ENCODE peak calls at places on chromosome 18, in seven cellular contexts. One of them, this sample, is unnamed.

GRCh38 chr18:74310411-74310810 is 5.2 kb upstream of the C18orf63 start:
- DNase-seq in GM23338: peak
- DNase-seq in IMR-90: peak
- DNase-seq in tibial artery: no peak
- DNase-seq in gastrocnemius medialis: no peak
- DNase-seq in pancreas: no peak
- DNase-seq in neural progenitor cell: no peak
- DNase-seq in this sample: no peak

GRCh38 chr18:58196881-58197872 is 153.2 kb downstream of the NEDD4L start:
- DNase-seq in gastrocnemius medialis: no peak
- DNase-seq in neural progenitor cell: no peak
- DNase-seq in tibial artery: no peak
- DNase-seq in GM23338: no peak
- DNase-seq in IMR-90: no peak
- DNase-seq in pancreas: no peak
- DNase-seq in this sample: no peak

GRCh38 chr18:24402209-24402785 is 4.7 kb upstream of the OSBPL1A start:
- DNase-seq in GM23338: peak
- DNase-seq in tibial artery: no peak
- DNase-seq in neural progenitor cell: no peak
- DNase-seq in IMR-90: no peak
- DNase-seq in pancreas: no peak
- DNase-seq in gastrocnemius medialis: no peak
- DNase-seq in this sample: no peak

GRCh38 chr18:1513519-1513918 is 608.8 kb downstream of the ADCYAP1 start:
- DNase-seq in IMR-90: no peak
- DNase-seq in pancreas: no peak
- DNase-seq in tibial artery: no peak
- DNase-seq in neural progenitor cell: no peak
- DNase-seq in GM23338: no peak
- DNase-seq in gastrocnemius medialis: no peak
- DNase-seq in this sample: no peak

GRCh38 chr18:48108136-48108535 is 177.7 kb upstream of the SMAD2 start:
- DNase-seq in pancreas: no peak
- DNase-seq in IMR-90: no peak
- DNase-seq in GM23338: no peak
- DNase-seq in neural progenitor cell: no peak
- DNase-seq in gastrocnemius medialis: no peak
- DNase-seq in tibial artery: no peak
- DNase-seq in this sample: no peak

GRCh38 chr18:73613706-73614340 is 533.8 kb downstream of the FBXO15 start:
- DNase-seq in tibial artery: no peak
- DNase-seq in IMR-90: peak
- DNase-seq in pancreas: no peak
- DNase-seq in gastrocnemius medialis: no peak
- DNase-seq in neural progenitor cell: no peak
- DNase-seq in GM23338: no peak
- DNase-seq in this sample: no peak

GRCh38 chr18:79553154-79553553 is 126.4 kb upstream of the CTDP1 start:
- DNase-seq in tibial artery: peak
- DNase-seq in GM23338: no peak
- DNase-seq in IMR-90: no peak
- DNase-seq in neural progenitor cell: no peak
- DNase-seq in gastrocnemius medialis: no peak
- DNase-seq in pancreas: no peak
- DNase-seq in this sample: peak

GRCh38 chr18:73615506-73615905 is 532.1 kb downstream of the FBXO15 start:
- DNase-seq in tibial artery: no peak
- DNase-seq in IMR-90: no peak
- DNase-seq in neural progenitor cell: no peak
- DNase-seq in pancreas: no peak
- DNase-seq in GM23338: no peak
- DNase-seq in gastrocnemius medialis: no peak
- DNase-seq in this sample: no peak

GRCh38 chr18:48326901-48327675 is 82.1 kb downstream of the ZBTB7C start:
- DNase-seq in neural progenitor cell: no peak
- DNase-seq in GM23338: no peak
- DNase-seq in pancreas: no peak
- DNase-seq in tibial artery: peak
- DNase-seq in IMR-90: peak
- DNase-seq in gastrocnemius medialis: no peak
- DNase-seq in this sample: no peak

GRCh38 chr18:55418439-55418838 is 169.6 kb downstream of the TCF4 start:
- DNase-seq in tibial artery: no peak
- DNase-seq in neural progenitor cell: no peak
- DNase-seq in gastrocnemius medialis: no peak
- DNase-seq in pancreas: no peak
- DNase-seq in GM23338: no peak
- DNase-seq in IMR-90: no peak
- DNase-seq in this sample: no peak

GRCh38 chr18:38362286-38362792 is 796.7 kb upstream of the CELF4 start:
- DNase-seq in GM23338: peak
- DNase-seq in IMR-90: no peak
- DNase-seq in neural progenitor cell: peak
- DNase-seq in gastrocnemius medialis: no peak
- DNase-seq in tibial artery: no peak
- DNase-seq in pancreas: no peak
- DNase-seq in this sample: no peak

GRCh38 chr18:23069481-23069880 is 65.8 kb upstream of the CABLES1 start:
- DNase-seq in tibial artery: no peak
- DNase-seq in IMR-90: no peak
- DNase-seq in pancreas: no peak
- DNase-seq in gastrocnemius medialis: no peak
- DNase-seq in neural progenitor cell: no peak
- DNase-seq in GM23338: no peak
- DNase-seq in this sample: no peak

GRCh38 chr18:3360211-3360610 is 89.8 kb upstream of the TGIF1 start:
- DNase-seq in neural progenitor cell: peak
- DNase-seq in pancreas: no peak
- DNase-seq in GM23338: peak
- DNase-seq in IMR-90: no peak
- DNase-seq in tibial artery: no peak
- DNase-seq in gastrocnemius medialis: no peak
- DNase-seq in this sample: peak

GRCh38 chr18:70319185-70319584 is 30.3 kb downstream of the SOCS6 start:
- DNase-seq in IMR-90: no peak
- DNase-seq in neural progenitor cell: no peak
- DNase-seq in tibial artery: no peak
- DNase-seq in GM23338: no peak
- DNase-seq in pancreas: no peak
- DNase-seq in gastrocnemius medialis: no peak
- DNase-seq in this sample: no peak

DNA sequence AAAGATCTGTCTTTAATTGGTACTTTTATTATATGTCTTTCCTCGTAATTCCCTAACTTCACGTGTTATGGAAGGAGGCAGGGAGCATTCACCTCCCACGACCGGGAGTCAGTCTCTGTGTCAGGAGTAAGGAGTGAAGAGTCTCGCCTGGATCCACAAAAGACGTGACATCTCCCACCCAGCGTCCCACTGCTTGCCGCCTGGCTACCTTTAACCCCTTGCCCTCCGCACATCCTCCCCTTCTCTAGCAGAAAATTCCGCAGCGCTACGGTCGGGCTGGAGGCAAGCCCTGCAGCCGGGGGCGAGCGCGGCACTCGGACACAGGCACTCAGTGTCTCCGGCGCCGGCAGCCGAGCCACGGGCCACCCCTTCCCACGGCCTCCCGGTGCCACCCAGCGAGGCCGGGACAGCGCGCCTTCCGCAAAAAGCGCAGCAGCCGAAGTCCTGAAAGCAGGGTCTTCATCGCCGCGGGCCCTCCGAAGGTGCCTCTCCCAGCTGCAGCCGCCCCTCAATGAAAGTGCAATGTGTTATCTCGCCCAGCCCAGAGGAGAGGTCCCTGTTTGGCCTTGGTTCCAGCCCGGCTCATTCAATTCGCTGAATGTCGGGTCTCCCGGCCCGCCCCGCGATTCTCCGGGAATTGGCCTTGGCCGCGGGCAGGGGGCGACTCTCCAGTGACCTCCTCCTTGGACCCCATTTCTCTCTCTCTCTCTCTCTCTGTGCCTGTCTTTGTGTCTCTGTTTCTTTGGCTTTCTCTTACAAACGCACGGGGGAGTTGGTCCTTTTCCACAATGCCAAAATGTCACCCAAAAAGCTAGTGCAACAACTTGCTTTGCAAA is 1.2 kb downstream of the DLGAP1 start:
- DNase-seq in pancreas: no peak
- DNase-seq in tibial artery: no peak
- DNase-seq in neural progenitor cell: peak
- DNase-seq in IMR-90: no peak
- DNase-seq in GM23338: peak
- DNase-seq in gastrocnemius medialis: no peak
- DNase-seq in this sample: peak
- TF ChIP-seq CTCF in pancreas: no peak
- TF ChIP-seq CTCF in tibial artery: no peak
- TF ChIP-seq CTCF in neural progenitor cell: peak
- TF ChIP-seq CTCF in IMR-90: no peak
- TF ChIP-seq CTCF in GM23338: peak
- TF ChIP-seq CTCF in gastrocnemius medialis: no peak
- TF ChIP-seq CTCF in this sample: no peak

GRCh38 chr18:5294113-5294617 is 1.4 kb downstream of the ZBTB14 start:
- DNase-seq in GM23338: no peak
- DNase-seq in IMR-90: peak
- DNase-seq in pancreas: peak
- DNase-seq in gastrocnemius medialis: no peak
- DNase-seq in neural progenitor cell: no peak
- DNase-seq in tibial artery: peak
- DNase-seq in this sample: no peak
- H3K27ac ChIP-seq in GM23338: peak
- H3K27ac ChIP-seq in IMR-90: peak
- H3K27ac ChIP-seq in pancreas: peak
- H3K27ac ChIP-seq in gastrocnemius medialis: peak
- H3K27ac ChIP-seq in neural progenitor cell: no peak
- H3K27ac ChIP-seq in tibial artery: peak
- H3K27ac ChIP-seq in this sample: peak

DNA sequence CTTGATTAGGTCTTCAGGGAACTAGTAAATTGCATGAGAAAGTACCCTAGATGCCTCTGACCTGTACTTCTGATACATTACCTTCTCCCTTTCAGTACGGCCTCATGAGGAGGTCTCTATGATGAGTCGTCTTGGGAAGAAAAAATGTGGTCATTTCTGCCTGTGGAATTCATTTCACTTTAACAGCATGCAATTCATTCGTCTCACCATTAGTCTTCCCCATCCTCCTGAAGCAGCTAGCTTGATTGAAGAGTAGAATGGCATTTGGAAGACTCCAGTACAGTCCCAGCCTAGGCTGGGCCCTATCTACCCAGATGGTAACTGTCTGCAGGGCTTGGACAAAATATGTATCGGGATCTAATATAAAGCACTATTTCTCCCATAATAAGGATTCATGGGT is 52.1 kb downstream of the TMX3 start:
- DNase-seq in tibial artery: no peak
- DNase-seq in pancreas: no peak
- DNase-seq in neural progenitor cell: no peak
- DNase-seq in gastrocnemius medialis: no peak
- DNase-seq in GM23338: peak
- DNase-seq in IMR-90: peak
- DNase-seq in this sample: no peak
- TF ChIP-seq CTCF in tibial artery: no peak
- TF ChIP-seq CTCF in pancreas: no peak
- TF ChIP-seq CTCF in neural progenitor cell: no peak
- TF ChIP-seq CTCF in gastrocnemius medialis: no peak
- TF ChIP-seq CTCF in GM23338: peak
- TF ChIP-seq CTCF in IMR-90: peak
- TF ChIP-seq CTCF in this sample: no peak

DNA sequence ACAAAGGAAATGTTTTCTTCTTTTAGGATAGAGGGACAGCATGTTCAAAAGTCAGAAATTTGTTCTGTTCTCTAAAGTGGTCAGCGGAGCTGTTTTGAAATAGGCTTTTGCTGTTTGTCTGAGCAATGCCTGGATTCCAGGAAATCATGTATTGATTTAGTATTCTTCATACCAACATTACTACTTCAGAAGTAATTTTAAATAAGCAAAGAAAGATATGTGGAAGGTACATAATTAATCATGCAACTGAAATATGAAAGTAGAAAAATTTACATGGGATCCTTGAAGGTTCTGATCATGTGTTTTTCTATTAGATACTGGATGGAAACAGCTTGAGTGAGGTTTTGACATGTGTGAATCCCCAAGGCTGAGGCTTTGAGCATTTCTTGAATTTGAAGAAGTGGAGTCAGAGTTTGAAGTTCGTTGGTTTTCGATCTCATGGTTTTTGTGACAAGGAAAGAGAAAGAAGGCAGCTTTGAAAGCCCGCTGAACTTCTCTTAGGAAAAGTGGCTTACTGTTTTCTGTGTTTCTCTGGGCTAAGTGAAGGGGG is 220.0 kb downstream of the LDLRAD4 start:
- DNase-seq in tibial artery: no peak
- DNase-seq in GM23338: no peak
- DNase-seq in pancreas: no peak
- DNase-seq in neural progenitor cell: no peak
- DNase-seq in gastrocnemius medialis: no peak
- DNase-seq in IMR-90: no peak
- DNase-seq in this sample: no peak
- H3K27ac ChIP-seq in tibial artery: peak
- H3K27ac ChIP-seq in GM23338: no peak
- H3K27ac ChIP-seq in pancreas: no peak
- H3K27ac ChIP-seq in neural progenitor cell: no peak
- H3K27ac ChIP-seq in gastrocnemius medialis: no peak
- H3K27ac ChIP-seq in IMR-90: no peak
- H3K27ac ChIP-seq in this sample: no peak

GRCh38 chr18:77068890-77069312 is 63.7 kb downstream of the MBP start:
- DNase-seq in IMR-90: peak
- DNase-seq in GM23338: no peak
- DNase-seq in tibial artery: no peak
- DNase-seq in pancreas: no peak
- DNase-seq in gastrocnemius medialis: no peak
- DNase-seq in neural progenitor cell: peak
- DNase-seq in this sample: no peak
- TF ChIP-seq CTCF in IMR-90: no peak
- TF ChIP-seq CTCF in GM23338: no peak
- TF ChIP-seq CTCF in tibial artery: no peak
- TF ChIP-seq CTCF in pancreas: no peak
- TF ChIP-seq CTCF in gastrocnemius medialis: no peak
- TF ChIP-seq CTCF in neural progenitor cell: no peak
- TF ChIP-seq CTCF in this sample: peak

DNA sequence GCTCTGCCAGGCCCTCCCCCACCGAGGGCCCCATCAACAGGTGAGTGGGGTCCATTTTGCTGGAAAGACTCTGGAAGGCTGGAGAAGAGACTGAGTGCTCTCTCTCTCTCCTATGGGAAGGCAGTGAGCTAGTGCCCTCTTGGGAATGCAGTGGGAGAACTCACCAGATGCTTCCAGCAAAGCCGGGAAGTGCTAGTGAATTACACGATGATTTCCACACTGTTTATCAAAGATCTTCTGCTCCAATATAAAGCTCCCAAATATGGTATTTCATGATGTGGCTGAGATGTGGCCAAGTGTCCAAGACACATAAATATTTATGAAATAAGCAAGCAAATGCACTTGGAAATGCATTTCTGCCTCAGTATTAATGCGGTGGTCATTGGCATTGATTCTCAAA is 135.9 kb downstream of the VAPA start:
- DNase-seq in pancreas: no peak
- DNase-seq in neural progenitor cell: no peak
- DNase-seq in GM23338: no peak
- DNase-seq in tibial artery: peak
- DNase-seq in gastrocnemius medialis: no peak
- DNase-seq in IMR-90: peak
- DNase-seq in this sample: no peak
- H3K27ac ChIP-seq in pancreas: no peak
- H3K27ac ChIP-seq in neural progenitor cell: no peak
- H3K27ac ChIP-seq in GM23338: no peak
- H3K27ac ChIP-seq in tibial artery: no peak
- H3K27ac ChIP-seq in gastrocnemius medialis: no peak
- H3K27ac ChIP-seq in IMR-90: peak
- H3K27ac ChIP-seq in this sample: no peak